ENCODE peak calls at places on chromosomes 7 and 10, in four cellular contexts. F is HCT116, R is dorsolateral prefrontal cortex, V is uterus. W is an unnamed sample.

GRCh38 chr10:60817135-60817805 is 39.0 kb downstream of the CDK1 start:
- DNase-seq in V (no peak), F (no peak), R (no peak), W (no peak)

GRCh38 chr7:139252451-139252850 is 21.4 kb downstream of the UBN2 start:
- DNase-seq in F (no peak), R (no peak), V (no peak), W (no peak)

GRCh38 chr10:86259901-86260562 is 106.6 kb downstream of the GRID1 start:
- DNase-seq in V (no peak), F (no peak), R (no peak), W (no peak)

GRCh38 chr7:42478717-42479116 is 241.7 kb upstream of the GLI3 start:
- DNase-seq in V (no peak), F (no peak), R (no peak), W (no peak)

GRCh38 chr10:70828923-70829322 is 13.2 kb downstream of the SGPL1 start:
- DNase-seq in V (no peak), R (no peak), F (no peak), W (no peak)

GRCh38 chr7:64867863-64868440 is 35.1 kb upstream of the ZNF273 start:
- DNase-seq in F (no peak), V (no peak), R (no peak), W (no peak)

GRCh38 chr7:141208539-141208938 is 134.7 kb downstream of the TMEM178B start:
- DNase-seq in R (no peak), F (no peak), V (no peak), W (no peak)

GRCh38 chr7:31940167-31940566 is 130.0 kb downstream of the PDE1C start:
- DNase-seq in V (no peak), F (no peak), R (no peak), W (no peak)

GRCh38 chr7:130865408-130866236 is 131.6 kb upstream of the KLF14 start:
- DNase-seq in V (no peak), R (no peak), F (no peak), W (no peak)

GRCh38 chr7:51693258-51693657 is 376.6 kb upstream of the COBL start:
- DNase-seq in R (no peak), F (no peak), V (no peak), W (no peak)

GRCh38 chr10:8054498-8055407 is at the start of gene GATA3:
- DNase-seq in F (no peak), V (no peak), R (no peak), W (no peak)

GRCh38 chr10:49112851-49113250 is 2.5 kb downstream of the VSTM4 start:
- DNase-seq in V (no peak), F (no peak), R (no peak), W (no peak)

GRCh38 chr7:108431099-108431498 is 25.1 kb downstream of the NRCAM start:
- DNase-seq in V (no peak), R (no peak), F (no peak), W (no peak)

GRCh38 chr10:132421377-132422168 is 24.6 kb downstream of the PWWP2B start:
- DNase-seq in R (no peak), V (peak; percentile 76), F (no peak), W (no peak)

GRCh38 chr7:15686957-15687644 is 618 bp upstream of the MEOX2 start:
- DNase-seq in R (no peak), F (no peak), V (peak; percentile 26), W (no peak)

GRCh38 chr7:15685358-15686181 is 913 bp downstream of the MEOX2 start:
- DNase-seq in R (no peak), V (peak; percentile 43), F (no peak), W (no peak)

GRCh38 chr7:15687645-15688025 is 1.2 kb upstream of the MEOX2 start:
- DNase-seq in R (no peak), V (peak; percentile 18), F (no peak), W (no peak)

GRCh38 chr7:15684834-15685233 is 1.6 kb downstream of the MEOX2 start:
- DNase-seq in R (no peak), V (peak; percentile 27), F (no peak), W (no peak)

GRCh38 chr7:15686209-15686956 is at the start of gene MEOX2:
- DNase-seq in F (no peak), V (peak; percentile 73), R (no peak), W (no peak)
- H3K27ac ChIP-seq in F (no peak within 1 kb of the TSS), V (peak within 1 kb of the TSS; percentile 86), R (no peak within 1 kb of the TSS), W (no peak within 1 kb of the TSS)

DNA sequence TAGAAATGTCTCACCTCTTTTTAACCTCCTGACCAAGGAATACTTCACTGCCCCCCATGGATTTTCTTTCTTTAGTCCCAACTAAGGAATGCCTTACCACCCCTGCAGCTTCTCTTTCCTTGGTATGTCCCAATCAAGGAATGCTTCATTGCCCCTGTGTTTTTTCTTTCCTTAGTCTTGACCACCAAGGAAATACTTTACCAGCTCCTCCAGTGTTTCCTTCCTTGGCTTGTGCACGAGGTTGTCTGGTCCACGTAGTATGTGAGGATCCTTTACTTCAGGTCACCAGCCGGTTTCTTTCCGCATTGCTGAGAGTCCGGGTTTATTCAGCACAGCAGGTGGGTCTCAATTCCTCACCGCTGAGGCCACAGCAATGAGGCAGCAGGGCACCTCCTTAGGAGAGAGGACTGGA is 59.3 kb downstream of the CYP2C9 start:
- DNase-seq in V (no peak), F (no peak), R (no peak), W (no peak)
- H3K27me3 ChIP-seq in V (no peaks in the 10 kb centered on the region), F (no peaks in the 10 kb centered on the region), R (peaks cover 5% of the 10 kb centered on the region), W (no peaks in the 10 kb centered on the region)

GRCh38 chr7:77348371-77348813 is 67.8 kb downstream of the GSAP start:
- DNase-seq in F (no peak), V (peak; percentile 39), R (no peak), W (no peak)

GRCh38 chr7:77346441-77346840 is 69.7 kb downstream of the GSAP start:
- DNase-seq in V (no peak), R (no peak), F (no peak), W (no peak)

GRCh38 chr7:77351539-77352004 is 64.6 kb downstream of the GSAP start:
- DNase-seq in R (no peak), V (no peak), F (no peak), W (no peak)

GRCh38 chr7:77352688-77353406 is 63.3 kb downstream of the GSAP start:
- DNase-seq in R (no peak), F (no peak), V (no peak), W (no peak)

DNA sequence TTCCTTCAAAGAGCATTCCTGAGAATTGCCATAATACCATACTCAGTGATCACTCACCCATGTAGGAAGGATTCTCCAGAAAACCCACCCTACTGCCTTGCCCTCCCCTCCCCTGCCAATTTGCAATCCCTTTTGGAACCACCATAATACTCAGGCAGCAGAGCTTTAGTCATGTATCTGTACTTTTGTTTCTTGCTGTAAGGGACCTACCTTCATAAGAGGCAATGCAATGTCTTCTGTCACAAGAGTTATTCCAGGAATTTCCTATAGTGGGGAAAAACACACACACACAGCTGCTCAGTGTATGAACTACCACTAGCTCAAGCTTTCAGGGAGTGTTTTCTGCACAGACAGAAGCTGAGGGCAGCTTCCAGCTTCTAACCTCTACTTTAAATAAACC is 67.0 kb downstream of the GSAP start:
- DNase-seq in R (no peak), V (no peak), F (no peak), W (no peak)
- H3K27ac ChIP-seq in R (no peak overlapping the region), V (peak overlapping the region; percentile 74), F (no peak overlapping the region), W (no peak overlapping the region)

GRCh38 chr10:101044117-101044516 is 13.1 kb downstream of the SFXN3 start:
- DNase-seq in V (no peak), R (no peak), F (no peak), W (no peak)

GRCh38 chr10:101047268-101047667 is 14.5 kb upstream of the KAZALD1 start:
- DNase-seq in V (no peak), R (no peak), F (no peak), W (no peak)

GRCh38 chr10:101047961-101048892 is 13.6 kb upstream of the KAZALD1 start:
- DNase-seq in R (no peak), F (no peak), V (no peak), W (no peak)

GRCh38 chr10:101043356-101043707 is 12.3 kb downstream of the SFXN3 start:
- DNase-seq in V (no peak), R (no peak), F (no peak), W (no peak)

DNA sequence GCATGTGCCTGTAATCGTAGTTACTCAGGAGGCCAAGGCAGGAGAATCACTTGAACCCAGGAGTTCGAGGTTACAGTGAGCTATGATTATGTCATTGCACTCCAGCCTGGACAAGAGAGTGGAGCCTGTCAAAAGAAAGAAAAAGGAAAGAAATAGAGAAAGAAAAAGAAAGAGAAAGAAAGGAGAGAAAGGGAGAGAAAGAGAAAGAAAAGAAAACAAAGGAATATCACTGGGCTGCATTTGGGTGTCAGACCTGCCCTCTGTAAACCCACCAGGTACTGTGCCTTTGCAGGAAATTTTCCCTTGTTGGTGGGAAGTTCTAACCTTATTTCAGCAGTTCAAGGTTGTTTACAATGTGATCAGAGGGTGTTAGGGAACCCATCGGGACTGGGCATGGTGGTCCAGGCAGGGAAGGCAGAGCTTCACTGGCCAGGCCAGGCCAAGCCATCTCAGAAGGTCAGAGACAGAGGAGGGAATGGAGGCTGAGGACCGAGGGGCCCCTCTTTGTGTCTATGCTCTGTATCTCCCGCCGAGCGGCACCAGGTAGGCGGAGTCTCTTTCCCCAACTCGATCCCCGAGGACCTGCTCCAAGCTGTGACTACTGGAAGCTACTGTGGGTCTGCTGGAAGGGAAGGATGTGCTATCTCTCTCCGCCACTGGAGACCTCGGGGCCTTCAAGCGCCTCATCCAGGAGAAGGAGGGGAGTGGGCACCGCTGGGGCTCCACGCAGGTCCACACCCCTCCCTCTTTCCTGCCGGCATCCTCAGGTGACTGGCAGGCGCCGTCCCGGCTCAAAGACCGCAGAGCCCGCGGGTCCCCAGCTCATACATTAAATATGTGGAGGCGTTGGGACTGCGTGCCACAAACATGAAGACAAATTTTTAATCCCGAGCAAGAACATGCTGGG is 15.2 kb upstream of the KAZALD1 start:
- DNase-seq in V (no peak), F (no peak), R (no peak), W (no peak)
- H3K27me3 ChIP-seq in V (peaks cover 44% of the 10 kb centered on the region), F (no peaks in the 10 kb centered on the region), R (peaks cover 43% of the 10 kb centered on the region), W (no peaks in the 10 kb centered on the region)

DNA sequence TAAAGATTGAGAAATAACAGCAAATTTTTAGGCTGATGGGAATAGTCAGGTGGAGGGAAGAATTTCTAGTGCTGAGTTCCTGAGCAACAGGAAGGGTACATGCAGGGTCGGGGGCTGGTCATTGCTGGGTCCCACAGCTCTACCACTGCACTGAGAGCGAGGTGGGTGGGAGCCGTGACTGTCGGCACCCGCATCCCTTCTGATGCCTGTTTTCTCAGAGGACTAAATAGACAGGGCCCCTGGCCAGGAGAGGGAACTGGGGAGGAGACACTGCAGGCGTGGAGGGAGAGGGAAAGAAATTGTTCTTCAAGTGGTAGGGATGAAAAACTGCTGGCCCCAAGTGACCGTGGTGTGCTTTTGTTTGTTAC is 7.3 kb downstream of the GTPBP4 start:
- DNase-seq in V (no peak), F (no peak), R (no peak), W (no peak)
- H3K27ac ChIP-seq in V (no peak overlapping the region), F (no peak overlapping the region), R (no peak overlapping the region), W (no peak overlapping the region)

GRCh38 chr7:98536803-98537202 is 80.3 kb upstream of the NPTX2 start:
- DNase-seq in R (no peak), V (no peak), F (no peak), W (no peak)

GRCh38 chr7:98528079-98528478 is 89.0 kb upstream of the NPTX2 start:
- DNase-seq in V (no peak), R (no peak), F (no peak), W (no peak)

GRCh38 chr7:98534493-98534892 is 82.6 kb upstream of the NPTX2 start:
- DNase-seq in F (no peak), V (no peak), R (no peak), W (no peak)

GRCh38 chr7:98526059-98526458 is 91.0 kb upstream of the NPTX2 start:
- DNase-seq in V (no peak), F (no peak), R (no peak), W (no peak)

GRCh38 chr7:98531717-98532116 is 85.4 kb upstream of the NPTX2 start:
- DNase-seq in F (no peak), R (no peak), V (no peak), W (no peak)
- H3K27me3 ChIP-seq in F (no peaks in the 10 kb centered on the region), R (no peaks in the 10 kb centered on the region), V (no peaks in the 10 kb centered on the region), W (peaks cover 2% of the 10 kb centered on the region)

W was measured in Panc1.